ENCODE peak calls at places on chromosomes 3 and 15, in six cellular contexts. One of them, this sample, is unnamed.

GRCh38 chr3:177813322-177813721 is 616.0 kb upstream of the TBL1XR1 start:
- DNase-seq in psoas muscle: no peak
- DNase-seq in spleen: no peak
- DNase-seq in neural progenitor cell: no peak
- DNase-seq in thoracic aorta: no peak
- DNase-seq in aorta: no peak
- DNase-seq in this sample: no peak

GRCh38 chr15:56734013-56734625 is 810 bp upstream of the ZNF280D start:
- DNase-seq in thoracic aorta: no peak
- DNase-seq in neural progenitor cell: no peak
- DNase-seq in spleen: no peak
- DNase-seq in aorta: no peak
- DNase-seq in psoas muscle: no peak
- DNase-seq in this sample: no peak

GRCh38 chr3:65855370-65856100 is 183.2 kb downstream of the MAGI1 start:
- DNase-seq in aorta: no peak
- DNase-seq in thoracic aorta: no peak
- DNase-seq in neural progenitor cell: no peak
- DNase-seq in spleen: no peak
- DNase-seq in psoas muscle: peak
- DNase-seq in this sample: no peak

GRCh38 chr3:111143-112069 is 85.2 kb upstream of the CHL1 start:
- DNase-seq in spleen: no peak
- DNase-seq in psoas muscle: no peak
- DNase-seq in aorta: no peak
- DNase-seq in thoracic aorta: no peak
- DNase-seq in neural progenitor cell: no peak
- DNase-seq in this sample: no peak

GRCh38 chr15:45456212-45457106 is 66.1 kb downstream of the SLC30A4 start:
- DNase-seq in aorta: peak
- DNase-seq in neural progenitor cell: no peak
- DNase-seq in spleen: peak
- DNase-seq in thoracic aorta: peak
- DNase-seq in psoas muscle: peak
- DNase-seq in this sample: peak

GRCh38 chr15:92846716-92847115 is 53.4 kb upstream of the CHD2 start:
- DNase-seq in thoracic aorta: no peak
- DNase-seq in psoas muscle: no peak
- DNase-seq in neural progenitor cell: no peak
- DNase-seq in aorta: no peak
- DNase-seq in spleen: no peak
- DNase-seq in this sample: no peak

GRCh38 chr3:44058022-44058867 is 183.4 kb upstream of the TOPAZ1 start:
- DNase-seq in thoracic aorta: no peak
- DNase-seq in psoas muscle: no peak
- DNase-seq in aorta: no peak
- DNase-seq in neural progenitor cell: no peak
- DNase-seq in spleen: peak
- DNase-seq in this sample: no peak

GRCh38 chr15:50624616-50625168 is 61.9 kb downstream of the TRPM7 start:
- DNase-seq in neural progenitor cell: no peak
- DNase-seq in thoracic aorta: no peak
- DNase-seq in aorta: no peak
- DNase-seq in psoas muscle: no peak
- DNase-seq in spleen: no peak
- DNase-seq in this sample: no peak

GRCh38 chr15:55742927-55743614 is at the start of gene PRTG:
- DNase-seq in spleen: peak
- DNase-seq in thoracic aorta: peak
- DNase-seq in aorta: peak
- DNase-seq in psoas muscle: peak
- DNase-seq in neural progenitor cell: peak
- DNase-seq in this sample: no peak

GRCh38 chr3:45690331-45691035 is 1.3 kb downstream of the SACM1L start:
- DNase-seq in thoracic aorta: no peak
- DNase-seq in neural progenitor cell: peak
- DNase-seq in aorta: no peak
- DNase-seq in psoas muscle: no peak
- DNase-seq in spleen: no peak
- DNase-seq in this sample: no peak

GRCh38 chr3:154954750-154955149 is 125.4 kb upstream of the MME start:
- DNase-seq in psoas muscle: no peak
- DNase-seq in aorta: no peak
- DNase-seq in thoracic aorta: no peak
- DNase-seq in spleen: no peak
- DNase-seq in neural progenitor cell: peak
- DNase-seq in this sample: no peak

GRCh38 chr3:174949523-174949922 is 90.4 kb downstream of the NAALADL2 start:
- DNase-seq in spleen: no peak
- DNase-seq in aorta: no peak
- DNase-seq in psoas muscle: no peak
- DNase-seq in thoracic aorta: peak
- DNase-seq in neural progenitor cell: no peak
- DNase-seq in this sample: no peak

GRCh38 chr3:58009026-58009748 is 965 bp downstream of the FLNB start:
- DNase-seq in spleen: peak
- DNase-seq in psoas muscle: peak
- DNase-seq in aorta: peak
- DNase-seq in neural progenitor cell: peak
- DNase-seq in thoracic aorta: no peak
- DNase-seq in this sample: no peak

GRCh38 chr3:124648551-124648950 is 81.7 kb upstream of the UMPS start:
- DNase-seq in spleen: no peak
- DNase-seq in psoas muscle: no peak
- DNase-seq in aorta: no peak
- DNase-seq in neural progenitor cell: peak
- DNase-seq in thoracic aorta: no peak
- DNase-seq in this sample: no peak

GRCh38 chr3:184299488-184300376 is 691 bp downstream of the PSMD2 start:
- DNase-seq in aorta: peak
- DNase-seq in psoas muscle: no peak
- DNase-seq in spleen: no peak
- DNase-seq in thoracic aorta: no peak
- DNase-seq in neural progenitor cell: no peak
- DNase-seq in this sample: no peak

GRCh38 chr3:123025642-123026521 is 1.7 kb downstream of the SEMA5B start:
- DNase-seq in thoracic aorta: no peak
- DNase-seq in spleen: no peak
- DNase-seq in neural progenitor cell: peak
- DNase-seq in aorta: peak
- DNase-seq in psoas muscle: peak
- DNase-seq in this sample: no peak

GRCh38 chr3:26091096-26091495 is 301.2 kb downstream of the OXSM start:
- DNase-seq in psoas muscle: no peak
- DNase-seq in aorta: no peak
- DNase-seq in neural progenitor cell: no peak
- DNase-seq in thoracic aorta: no peak
- DNase-seq in spleen: no peak
- DNase-seq in this sample: no peak

GRCh38 chr15:27238209-27238608 is 267.2 kb downstream of the GABRG3 start:
- DNase-seq in spleen: no peak
- DNase-seq in aorta: no peak
- DNase-seq in neural progenitor cell: peak
- DNase-seq in thoracic aorta: no peak
- DNase-seq in psoas muscle: no peak
- DNase-seq in this sample: no peak

GRCh38 chr3:181710581-181711255 is 1.0 kb upstream of the SOX2 start:
- DNase-seq in thoracic aorta: no peak
- DNase-seq in neural progenitor cell: peak
- DNase-seq in aorta: no peak
- DNase-seq in spleen: no peak
- DNase-seq in psoas muscle: no peak
- DNase-seq in this sample: no peak

GRCh38 chr15:51076898-51077564 is 17.7 kb downstream of the TNFAIP8L3 start:
- DNase-seq in psoas muscle: peak
- DNase-seq in thoracic aorta: no peak
- DNase-seq in neural progenitor cell: no peak
- DNase-seq in spleen: peak
- DNase-seq in aorta: peak
- DNase-seq in this sample: no peak

GRCh38 chr15:39624806-39625205 is 43.9 kb downstream of the THBS1 start:
- DNase-seq in spleen: peak
- DNase-seq in aorta: peak
- DNase-seq in neural progenitor cell: no peak
- DNase-seq in psoas muscle: peak
- DNase-seq in thoracic aorta: no peak
- DNase-seq in this sample: peak

GRCh38 chr15:77482570-77482969 is 61.9 kb downstream of the HMG20A start:
- DNase-seq in thoracic aorta: no peak
- DNase-seq in neural progenitor cell: no peak
- DNase-seq in psoas muscle: no peak
- DNase-seq in spleen: no peak
- DNase-seq in aorta: no peak
- DNase-seq in this sample: no peak

GRCh38 chr15:52103217-52104207 is 9.1 kb downstream of the BCL2L10 start:
- DNase-seq in psoas muscle: peak
- DNase-seq in thoracic aorta: peak
- DNase-seq in neural progenitor cell: no peak
- DNase-seq in spleen: no peak
- DNase-seq in aorta: peak
- DNase-seq in this sample: peak

GRCh38 chr3:27883266-27883665 is 161.1 kb upstream of the EOMES start:
- DNase-seq in psoas muscle: no peak
- DNase-seq in spleen: no peak
- DNase-seq in aorta: no peak
- DNase-seq in thoracic aorta: no peak
- DNase-seq in neural progenitor cell: peak
- DNase-seq in this sample: no peak
- H3K27ac ChIP-seq in psoas muscle: no peak
- H3K27ac ChIP-seq in spleen: no peak
- H3K27ac ChIP-seq in aorta: no peak
- H3K27ac ChIP-seq in thoracic aorta: no peak
- H3K27ac ChIP-seq in neural progenitor cell: no peak
- H3K27ac ChIP-seq in this sample: no peak

GRCh38 chr3:112810561-112810960 is 36.1 kb downstream of the CD200R1L start:
- DNase-seq in neural progenitor cell: no peak
- DNase-seq in thoracic aorta: no peak
- DNase-seq in aorta: no peak
- DNase-seq in spleen: no peak
- DNase-seq in psoas muscle: no peak
- DNase-seq in this sample: no peak

GRCh38 chr3:112811150-112811884 is 35.3 kb downstream of the CD200R1L start:
- DNase-seq in thoracic aorta: no peak
- DNase-seq in neural progenitor cell: no peak
- DNase-seq in psoas muscle: peak
- DNase-seq in spleen: no peak
- DNase-seq in aorta: peak
- DNase-seq in this sample: no peak

GRCh38 chr3:112813723-112814171 is 32.9 kb downstream of the CD200R1L start:
- DNase-seq in thoracic aorta: no peak
- DNase-seq in aorta: peak
- DNase-seq in neural progenitor cell: no peak
- DNase-seq in psoas muscle: no peak
- DNase-seq in spleen: peak
- DNase-seq in this sample: no peak

GRCh38 chr3:112813016-112813415 is 33.6 kb downstream of the CD200R1L start:
- DNase-seq in aorta: no peak
- DNase-seq in spleen: no peak
- DNase-seq in neural progenitor cell: no peak
- DNase-seq in psoas muscle: no peak
- DNase-seq in thoracic aorta: no peak
- DNase-seq in this sample: no peak

DNA sequence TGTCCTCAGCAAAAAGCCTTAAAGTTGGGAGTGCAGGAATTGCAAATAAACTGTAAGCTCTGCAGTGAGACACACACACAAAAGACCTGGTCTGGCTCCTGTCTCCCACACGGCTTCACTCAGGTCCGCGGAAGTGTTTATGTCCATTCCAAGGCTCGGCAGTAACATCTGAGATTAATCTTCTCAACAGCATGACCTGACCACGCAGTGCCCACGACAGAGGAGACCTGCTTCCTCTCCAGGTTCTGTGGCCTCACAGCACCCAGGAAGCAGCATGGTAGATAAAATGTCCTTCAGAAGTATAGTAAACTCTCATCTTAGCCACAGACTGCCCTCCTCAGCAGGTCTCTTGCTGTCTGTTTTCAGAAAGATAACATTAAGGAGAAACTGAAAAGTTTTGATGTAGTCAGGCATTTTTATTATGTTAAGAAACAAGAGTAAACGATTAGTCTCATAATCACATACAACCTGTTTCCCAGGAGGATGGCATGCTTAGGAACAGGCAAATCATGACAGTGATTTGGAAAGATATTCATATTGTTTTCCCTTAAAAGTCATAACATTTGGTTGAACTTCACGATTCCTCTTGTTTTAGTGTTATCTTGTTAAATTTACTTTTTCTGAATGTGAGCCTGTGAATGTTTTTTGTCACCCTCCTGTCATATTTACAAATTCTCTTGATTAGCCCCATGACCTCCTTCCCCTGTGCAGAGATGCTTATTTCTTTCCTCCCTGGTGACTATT is 34.6 kb downstream of the CD200R1L start:
- DNase-seq in aorta: peak
- DNase-seq in neural progenitor cell: no peak
- DNase-seq in psoas muscle: no peak
- DNase-seq in spleen: no peak
- DNase-seq in thoracic aorta: no peak
- DNase-seq in this sample: no peak
- H3K27ac ChIP-seq in aorta: no peak
- H3K27ac ChIP-seq in neural progenitor cell: no peak
- H3K27ac ChIP-seq in psoas muscle: peak
- H3K27ac ChIP-seq in spleen: no peak
- H3K27ac ChIP-seq in thoracic aorta: peak
- H3K27ac ChIP-seq in this sample: no peak

GRCh38 chr15:48795901-48796300 is 15.0 kb downstream of the CEP152 start:
- DNase-seq in aorta: no peak
- DNase-seq in psoas muscle: no peak
- DNase-seq in neural progenitor cell: no peak
- DNase-seq in spleen: no peak
- DNase-seq in thoracic aorta: no peak
- DNase-seq in this sample: no peak

GRCh38 chr15:48796930-48797329 is 13.9 kb downstream of the CEP152 start:
- DNase-seq in aorta: no peak
- DNase-seq in neural progenitor cell: no peak
- DNase-seq in spleen: no peak
- DNase-seq in psoas muscle: no peak
- DNase-seq in thoracic aorta: no peak
- DNase-seq in this sample: peak

GRCh38 chr15:48798319-48798718 is 12.6 kb downstream of the CEP152 start:
- DNase-seq in psoas muscle: no peak
- DNase-seq in thoracic aorta: no peak
- DNase-seq in neural progenitor cell: peak
- DNase-seq in spleen: no peak
- DNase-seq in aorta: no peak
- DNase-seq in this sample: no peak

GRCh38 chr15:48796521-48796920 is 14.3 kb downstream of the CEP152 start:
- DNase-seq in thoracic aorta: no peak
- DNase-seq in psoas muscle: no peak
- DNase-seq in aorta: no peak
- DNase-seq in spleen: no peak
- DNase-seq in neural progenitor cell: no peak
- DNase-seq in this sample: no peak

GRCh38 chr15:48794697-48795134 is 16.2 kb downstream of the CEP152 start:
- DNase-seq in aorta: no peak
- DNase-seq in neural progenitor cell: no peak
- DNase-seq in psoas muscle: no peak
- DNase-seq in spleen: no peak
- DNase-seq in thoracic aorta: no peak
- DNase-seq in this sample: no peak
- H3K27ac ChIP-seq in aorta: no peak
- H3K27ac ChIP-seq in neural progenitor cell: no peak
- H3K27ac ChIP-seq in psoas muscle: no peak
- H3K27ac ChIP-seq in spleen: peak
- H3K27ac ChIP-seq in thoracic aorta: no peak
- H3K27ac ChIP-seq in this sample: peak

GRCh38 chr3:147672436-147672835 is 263.3 kb downstream of the ZIC1 start:
- DNase-seq in neural progenitor cell: no peak
- DNase-seq in spleen: no peak
- DNase-seq in aorta: no peak
- DNase-seq in thoracic aorta: no peak
- DNase-seq in psoas muscle: no peak
- DNase-seq in this sample: no peak
- H3K27ac ChIP-seq in neural progenitor cell: no peak
- H3K27ac ChIP-seq in spleen: no peak
- H3K27ac ChIP-seq in aorta: no peak
- H3K27ac ChIP-seq in thoracic aorta: no peak
- H3K27ac ChIP-seq in psoas muscle: no peak
- H3K27ac ChIP-seq in this sample: no peak